ENCODE peak calls at places on chromosomes 13 and 19, in four cellular contexts. G is tibial nerve, Z is IMR-90, K is body of pancreas. L is an unnamed sample.

GRCh38 chr13:49240017-49240416 is 7.7 kb upstream of the CDADC1 start:
- DNase-seq in G (no peak), Z (peak; percentile 46), K (no peak), L (no peak)

GRCh38 chr13:74306496-74306895 is 172.3 kb upstream of the KLF12 start:
- DNase-seq in G (no peak), Z (peak; percentile 45), K (no peak), L (no peak)

GRCh38 chr19:38727868-38728660 is 16.2 kb downstream of the CAPN12 start:
- DNase-seq in G (no peak), Z (no peak), K (no peak), L (no peak)

GRCh38 chr13:38785490-38785889 is 98.6 kb downstream of the FREM2 start:
- DNase-seq in G (no peak), Z (no peak), K (no peak), L (no peak)

GRCh38 chr13:112697756-112698655 is 8.2 kb downstream of the ATP11A start:
- DNase-seq in G (no peak), Z (peak; percentile 44), K (no peak), L (no peak)

GRCh38 chr13:25291691-25292090 is 4.4 kb upstream of the MTMR6 start:
- DNase-seq in G (no peak), Z (no peak), K (no peak), L (no peak)

GRCh38 chr13:87235621-87236020 is 435.6 kb upstream of the SLITRK5 start:
- DNase-seq in G (no peak), Z (peak; percentile 28), K (no peak), L (no peak)

GRCh38 chr19:50796634-50797428 is 6.6 kb downstream of the ACP4 start:
- DNase-seq in G (no peak), Z (no peak), K (no peak), L (no peak)

GRCh38 chr13:78997902-78998654 is 339.1 kb upstream of the OBI1 start:
- DNase-seq in G (no peak), Z (no peak), K (no peak), L (no peak)

GRCh38 chr13:104318121-104318520 is 1251.9 kb upstream of the SLC10A2 start:
- DNase-seq in G (no peak), Z (peak; percentile 49), K (no peak), L (no peak)

GRCh38 chr13:58542530-58542929 is 911.0 kb downstream of the PCDH17 start:
- DNase-seq in G (no peak), Z (no peak), K (no peak), L (no peak)

GRCh38 chr13:58547419-58547818 is 915.9 kb downstream of the PCDH17 start:
- DNase-seq in G (no peak), Z (no peak), K (no peak), L (no peak)
- TF ChIP-seq CTCF in G (no peak), Z (no peak), K (no peak), L (no peak)

GRCh38 chr13:28022848-28023518 is 34.5 kb upstream of the URAD start:
- DNase-seq in G (no peak), Z (peak; percentile 46), K (peak; percentile 24), L (no peak)
- H3K27ac ChIP-seq in G (no peak overlapping the region), Z (peak overlapping the region; percentile 54), K (peak overlapping the region; percentile 67), L (no peak overlapping the region)

GRCh38 chr19:52585604-52586003 is 15.5 kb downstream of the ZNF701 start:
- DNase-seq in G (no peak), Z (no peak), K (no peak), L (no peak)

GRCh38 chr19:52592301-52592700 is 22.2 kb downstream of the ZNF701 start:
- DNase-seq in G (no peak), Z (no peak), K (no peak), L (no peak)

GRCh38 chr19:52585101-52585500 is 15.0 kb downstream of the ZNF701 start:
- DNase-seq in G (no peak), Z (no peak), K (no peak), L (no peak)

DNA sequence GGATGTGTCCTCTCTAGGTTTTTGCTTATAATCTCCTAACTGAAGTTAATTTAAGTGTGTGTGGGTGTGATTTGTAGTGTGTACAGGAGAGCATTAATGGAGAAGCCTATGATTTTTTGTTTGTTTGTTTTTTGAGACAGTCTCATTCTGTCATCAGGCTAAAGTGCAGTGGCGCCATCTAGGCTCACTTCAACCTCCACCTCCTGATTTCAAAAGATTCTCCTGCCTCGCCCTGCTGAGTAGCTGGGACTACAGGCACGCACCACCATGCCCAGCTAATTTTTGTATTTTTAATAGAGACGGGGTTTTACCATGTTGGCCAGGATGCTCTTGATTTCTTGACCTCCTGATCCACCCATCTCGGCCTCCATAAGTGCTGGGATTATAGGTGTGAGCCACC is 20.6 kb downstream of the ZNF701 start:
- DNase-seq in G (no peak), Z (no peak), K (no peak), L (no peak)
- TF ChIP-seq CTCF in G (no peak), Z (no peak), K (no peak), L (no peak)

DNA sequence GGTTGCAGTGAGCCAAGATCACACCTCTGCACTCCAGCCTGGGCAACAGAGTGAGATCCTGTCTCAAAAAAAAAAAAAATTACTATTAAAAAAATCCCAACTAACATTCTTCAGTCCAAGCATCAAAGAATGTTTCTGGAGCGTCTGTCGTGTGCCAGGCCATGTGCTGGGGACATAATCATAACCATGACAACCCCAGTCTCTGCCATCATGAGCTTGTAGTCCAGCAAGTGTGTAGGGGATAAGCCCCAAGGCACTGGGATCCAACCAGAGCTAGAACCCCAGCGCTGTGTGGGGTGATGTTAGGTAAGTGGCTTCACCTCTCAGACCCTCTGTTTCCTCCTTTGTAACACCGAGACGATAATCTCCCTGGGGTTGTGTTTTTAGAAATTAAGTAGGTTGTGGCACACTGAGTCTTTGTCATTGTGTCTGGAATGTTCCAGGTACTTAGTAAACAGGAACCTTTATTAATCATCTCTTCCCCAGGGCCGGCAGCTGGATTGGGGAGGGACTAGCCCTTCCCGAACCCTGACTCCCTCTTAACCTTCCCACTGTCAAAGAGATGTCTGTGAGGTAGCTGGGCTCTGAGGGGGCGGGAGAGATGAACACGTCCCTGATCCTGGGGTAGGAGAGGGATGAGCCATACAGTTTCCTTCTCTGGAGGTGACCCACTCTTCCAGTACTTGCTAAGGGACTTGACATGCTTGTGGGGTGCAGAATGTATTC is 5.2 kb downstream of the ITPKC start:
- DNase-seq in G (no peak), Z (peak; percentile 41), K (no peak), L (no peak)
- H3K27ac ChIP-seq in G (peak overlapping the region; percentile 92), Z (peak overlapping the region; percentile 9), K (peak overlapping the region; percentile 99), L (peak overlapping the region; percentile 99)

GRCh38 chr19:40503300-40503699 is 36.5 kb downstream of the SPTBN4 start:
- DNase-seq in G (no peak), Z (no peak), K (no peak), L (no peak)
- TF ChIP-seq CTCF in G (no peak), Z (no peak), K (no peak), L (no peak)

GRCh38 chr13:41388143-41388881 is 69.0 kb upstream of the RGCC start:
- DNase-seq in G (no peak), Z (no peak), K (no peak), L (no peak)
- H3K27ac ChIP-seq in G (no peak overlapping the region), Z (no peak overlapping the region), K (no peak overlapping the region), L (no peak overlapping the region)

L was measured in vagina.